ENCODE peak calls at places on chromosomes 6 and 20, in eight cellular contexts. U is natural killer cell treated with Interleukin-12 subunit alpha and Interleukin-12 subunit beta and Interleukin-15 and Interleukin-18, amount 100 ng/mL, for 72 hours; O is EL; W is NCI-H345; V is right cardiac atrium; T is SW480; N is body of pancreas; X is NCI-H1436. C is an unnamed sample.

GRCh38 chr20:5448449-5449118 is 131.8 kb upstream of the PROKR2 start:
- DNase-seq in U (peak; percentile 69), O (peak; percentile 40), W (peak; percentile 65), V (no peak), T (peak; percentile 53), N (peak; percentile 60), X (peak; percentile 19), C (no peak)

GRCh38 chr6:33204415-33205171 is at the start of gene HSD17B8:
- DNase-seq in U (peak; percentile 93), O (peak; percentile 90), W (peak; percentile 94), V (peak; percentile 98), T (peak; percentile 81), N (peak; percentile 96), X (peak; percentile 89), C (peak; percentile 81)

GRCh38 chr20:41074441-41074840 is 45.8 kb downstream of the TOP1 start:
- DNase-seq in U (no peak), O (no peak), W (no peak), V (no peak), T (no peak), N (no peak), X (no peak), C (no peak)

GRCh38 chr20:2729251-2729713 is 36.7 kb downstream of the EBF4 start:
- DNase-seq in U (peak; percentile 79), O (no peak), W (no peak), V (no peak), T (no peak), N (no peak), X (no peak), C (no peak)

GRCh38 chr20:62025394-62025793 is 40.3 kb downstream of the TAF4 start:
- DNase-seq in U (no peak), O (peak; percentile 24), W (no peak), V (no peak), T (no peak), N (no peak), X (no peak), C (no peak)

GRCh38 chr6:66663127-66663526 is 956.1 kb upstream of the EYS start:
- DNase-seq in U (no peak), O (no peak), W (no peak), V (no peak), T (no peak), N (no peak), X (no peak), C (no peak)

GRCh38 chr6:149264629-149265028 is 52.9 kb upstream of the TAB2 start:
- DNase-seq in U (no peak), O (no peak), W (no peak), V (no peak), T (peak; percentile 84), N (no peak), X (no peak), C (no peak)

GRCh38 chr6:168956884-168957730 is 296.5 kb downstream of the THBS2 start:
- DNase-seq in U (no peak), O (peak; percentile 84), W (peak; percentile 77), V (peak; percentile 79), T (peak; percentile 71), N (peak; percentile 54), X (peak; percentile 58), C (peak; percentile 13)

GRCh38 chr20:9344080-9344920 is 170.1 kb upstream of the LAMP5 start:
- DNase-seq in U (no peak), O (peak; percentile 57), W (no peak), V (no peak), T (no peak), N (no peak), X (no peak), C (no peak)

C was measured in DMS 273 treated with DMSO at 0.1 percent for 48 hours.